ENCODE peak calls at places on chromosome 22, in five cellular contexts. D is A549, E is K562, I is HepG2, C is GM12878. G is an unnamed sample.
A peak's percentile ranks its signal among the peaks of the same experiment; 100 is the strongest.

GRCh38 chr22:49861642-49862407 is 8.2 kb downstream of the ZBED4 start:
- DNase-seq in E (no peak), C (no peak), I (no peak), D (no peak), G (no peak)

GRCh38 chr22:50318698-50319411 is 8.0 kb downstream of the DENND6B start:
- DNase-seq in D (no peak), E (peak; percentile 86), C (no peak), I (no peak), G (no peak)

GRCh38 chr22:46072981-46073682 is 77.2 kb upstream of the PPARA start:
- DNase-seq in I (no peak), C (no peak), E (no peak), D (no peak), G (no peak)

GRCh38 chr22:46099740-46100139 is 50.6 kb upstream of the PPARA start:
- DNase-seq in D (no peak), I (no peak), E (no peak), C (no peak), G (no peak)

GRCh38 chr22:29427176-29427760 is 11.1 kb upstream of the RFPL1 start:
- DNase-seq in C (no peak), E (no peak), I (no peak), D (no peak), G (no peak)

GRCh38 chr22:44020981-44021380 is 3.1 kb upstream of the PARVB start:
- DNase-seq in C (no peak), I (no peak), E (peak; percentile 31), D (no peak), G (no peak)

GRCh38 chr22:28246392-28246791 is 327.3 kb upstream of the PITPNB start:
- DNase-seq in E (no peak), C (no peak), I (no peak), D (no peak), G (no peak)

GRCh38 chr22:28813772-28814518 is 13.6 kb upstream of the XBP1 start:
- DNase-seq in E (no peak), I (peak; percentile 99), C (no peak), D (no peak), G (no peak)

GRCh38 chr22:50674606-50675552 is 2.3 kb downstream of the SHANK3 start:
- DNase-seq in E (peak; percentile 14), I (peak; percentile 32), D (no peak), C (no peak), G (peak; percentile 94)

GRCh38 chr22:20595461-20595860 is 88.1 kb downstream of the MED15 start:
- DNase-seq in D (no peak), C (no peak), E (no peak), I (no peak), G (no peak)

GRCh38 chr22:35605787-35606492 is 11.2 kb downstream of the MB start:
- DNase-seq in C (no peak), E (no peak), D (no peak), I (no peak), G (no peak)

GRCh38 chr22:47294222-47294532 is 531.7 kb downstream of the TBC1D22A start:
- DNase-seq in D (no peak), I (no peak), C (no peak), E (no peak), G (no peak)
- TF ChIP-seq JUNB in D (no peak), I (no peak), C (no peak), E (no peak), G (no peak)

GRCh38 chr22:41022470-41023298 is 69.7 kb upstream of the EP300 start:
- DNase-seq in C (peak; percentile 24), E (peak; percentile 80), I (peak; percentile 79), D (peak; percentile 52), G (peak; percentile 96)

GRCh38 chr22:41023299-41023623 is 69.1 kb upstream of the EP300 start:
- DNase-seq in D (no peak), I (no peak), E (no peak), C (no peak), G (no peak)

GRCh38 chr22:41021655-41022454 is 70.5 kb upstream of the EP300 start:
- DNase-seq in C (no peak), I (peak; percentile 36), E (peak; percentile 77), D (peak; percentile 41), G (peak; percentile 77)

GRCh38 chr22:41021039-41021654 is 70.0 kb downstream of the RBX1 start:
- DNase-seq in I (no peak), C (no peak), E (no peak), D (no peak), G (peak; percentile 49)
- TF ChIP-seq JUNB in I (no peak), C (no peak), E (no peak), D (no peak), G (no peak)

GRCh38 chr22:39174498-39175120 is 22.1 kb upstream of the CBX7 start:
- DNase-seq in E (peak; percentile 18), D (no peak), I (peak; percentile 93), C (no peak), G (peak; percentile 100)
- TF ChIP-seq JUNB in E (no peak), D (peak; percentile 78), I (peak; percentile 98), C (no peak), G (no peak)

GRCh38 chr22:22939537-22940368 is 52.1 kb downstream of the IGLL5 start:
- DNase-seq in I (no peak), E (no peak), C (no peak), D (no peak), G (no peak)

GRCh38 chr22:22938672-22939536 is 51.3 kb downstream of the IGLL5 start:
- DNase-seq in I (no peak), D (no peak), E (no peak), C (no peak), G (no peak)

GRCh38 chr22:22941831-22942510 is 54.4 kb downstream of the IGLL5 start:
- DNase-seq in C (no peak), D (no peak), E (no peak), I (no peak), G (no peak)

GRCh38 chr22:22942511-22943329 is 55.1 kb downstream of the IGLL5 start:
- DNase-seq in C (peak; percentile 78), I (peak; percentile 44), E (peak; percentile 99), D (peak; percentile 35), G (peak; percentile 93)

GRCh38 chr22:22940961-22941605 is 53.5 kb downstream of the IGLL5 start:
- DNase-seq in D (no peak), C (no peak), E (no peak), I (no peak), G (no peak)
- TF ChIP-seq JUNB in D (no peak), C (no peak), E (no peak), I (no peak), G (no peak)